ENCODE peak calls at places on chromosomes 4 and X, in eight cellular contexts. M is body of pancreas, H is IMR-90, T is astrocyte, Q is mammary epithelial cell, Z is colonic mucosa, I is BJ, K is choroid plexus epithelial cell. A is an unnamed sample.

GRCh38 chr4:2961411-2962098 is 1.7 kb downstream of the NOP14 start:
- DNase-seq in M (no peak), H (no peak), T (no peak), Q (no peak), Z (peak), I (no peak), K (no peak), A (no peak)

GRCh38 chr4:6728320-6729029 is 12.5 kb downstream of the BLOC1S4 start:
- DNase-seq in M (no peak), H (no peak), T (no peak), Q (no peak), Z (no peak), I (no peak), K (no peak), A (no peak)

GRCh38 chr4:48290146-48290772 is 20.6 kb upstream of the TEC start:
- DNase-seq in M (peak), H (no peak), T (no peak), Q (peak), Z (peak), I (no peak), K (peak), A (peak)

GRCh38 chrX:69066021-69066757 is 99.1 kb downstream of the PJA1 start:
- DNase-seq in M (no peak), H (no peak), T (no peak), Q (no peak), Z (no peak), I (no peak), K (no peak), A (no peak)

GRCh38 chrX:51852096-51852495 is 41.3 kb upstream of the MAGED1 start:
- DNase-seq in M (no peak), H (no peak), T (no peak), Q (no peak), Z (no peak), I (no peak), K (no peak), A (no peak)

GRCh38 chrX:128436397-128437103 is 384.3 kb upstream of the ACTRT1 start:
- DNase-seq in M (no peak), H (no peak), T (no peak), Q (no peak), Z (no peak), I (no peak), K (no peak), A (peak)

GRCh38 chr4:185112104-185112503 is 31.0 kb upstream of the SLC25A4 start:
- DNase-seq in M (peak), H (peak), T (peak), Q (peak), Z (no peak), I (peak), K (peak), A (peak)

GRCh38 chr4:109729155-109729562 is 711 bp downstream of the PLA2G12A start:
- DNase-seq in M (peak), H (peak), T (no peak), Q (peak), Z (no peak), I (no peak), K (peak), A (peak)

GRCh38 chr4:177127658-177128057 is 182.0 kb upstream of the NEIL3 start:
- DNase-seq in M (no peak), H (peak), T (peak), Q (peak), Z (no peak), I (no peak), K (peak), A (peak)

GRCh38 chr4:83230928-83231327 is 53.7 kb downstream of the COQ2 start:
- DNase-seq in M (no peak), H (no peak), T (no peak), Q (no peak), Z (no peak), I (no peak), K (no peak), A (no peak)

GRCh38 chrX:14095702-14096101 is 66.0 kb upstream of the GEMIN8 start:
- DNase-seq in M (peak), H (peak), T (peak), Q (peak), Z (peak), I (no peak), K (peak), A (peak)

GRCh38 chrX:9816094-9816700 is 30.0 kb downstream of the SHROOM2 start:
- DNase-seq in M (no peak), H (no peak), T (peak), Q (no peak), Z (no peak), I (no peak), K (peak), A (peak)

GRCh38 chr4:13919021-13919441 is 291.5 kb upstream of the BOD1L1 start:
- DNase-seq in M (no peak), H (peak), T (peak), Q (no peak), Z (no peak), I (peak), K (peak), A (no peak)

GRCh38 chr4:1794809-1795303 is 1.8 kb downstream of the FGFR3 start:
- DNase-seq in M (no peak), H (no peak), T (no peak), Q (no peak), Z (no peak), I (no peak), K (no peak), A (no peak)

GRCh38 chrX:150225756-150226155 is 137.4 kb upstream of the MAMLD1 start:
- DNase-seq in M (no peak), H (no peak), T (no peak), Q (no peak), Z (peak), I (no peak), K (no peak), A (no peak)

GRCh38 chrX:9728271-9728670 is 37.4 kb downstream of the GPR143 start:
- DNase-seq in M (no peak), H (no peak), T (no peak), Q (no peak), Z (no peak), I (no peak), K (no peak), A (no peak)

GRCh38 chrX:107936434-107936730 is 45.8 kb downstream of the TEX13B start:
- DNase-seq in M (no peak), H (no peak), T (no peak), Q (no peak), Z (no peak), I (no peak), K (no peak), A (peak)

GRCh38 chrX:71177327-71177726 is 32.7 kb downstream of the NLGN3 start:
- DNase-seq in M (no peak), H (no peak), T (no peak), Q (no peak), Z (no peak), I (no peak), K (peak), A (no peak)

GRCh38 chr4:73922766-73923630 is 53.8 kb downstream of the CXCL1 start:
- DNase-seq in M (no peak), H (peak), T (peak), Q (peak), Z (no peak), I (no peak), K (peak), A (peak)

GRCh38 chr4:179855471-179855870 is 2387.7 kb upstream of the TENM3 start:
- DNase-seq in M (no peak), H (peak), T (no peak), Q (no peak), Z (no peak), I (no peak), K (no peak), A (peak)

GRCh38 chrX:40617566-40617965 is 5.7 kb upstream of the MPC1L start:
- DNase-seq in M (no peak), H (peak), T (peak), Q (no peak), Z (no peak), I (no peak), K (no peak), A (no peak)

GRCh38 chr4:109383823-109384222 is 49.8 kb upstream of the SEC24B start:
- DNase-seq in M (peak), H (no peak), T (no peak), Q (no peak), Z (no peak), I (no peak), K (no peak), A (no peak)

GRCh38 chr4:83083925-83084475 is 30.5 kb downstream of the PLAC8 start:
- DNase-seq in M (no peak), H (no peak), T (no peak), Q (no peak), Z (no peak), I (no peak), K (no peak), A (no peak)

GRCh38 chrX:40154853-40155616 is 57.3 kb upstream of the BCOR start:
- DNase-seq in M (peak), H (peak), T (no peak), Q (no peak), Z (peak), I (no peak), K (peak), A (no peak)

GRCh38 chr4:76278583-76278982 is 27.1 kb downstream of the FAM47E start:
- DNase-seq in M (no peak), H (no peak), T (no peak), Q (no peak), Z (no peak), I (no peak), K (no peak), A (no peak)

GRCh38 chrX:129347291-129347690 is 176.0 kb downstream of the SMARCA1 start:
- DNase-seq in M (no peak), H (no peak), T (no peak), Q (no peak), Z (no peak), I (no peak), K (no peak), A (no peak)

GRCh38 chrX:56233682-56234081 is 1.5 kb downstream of the KLF8 start:
- DNase-seq in M (peak), H (no peak), T (peak), Q (peak), Z (peak), I (peak), K (peak), A (peak)

GRCh38 chr4:144557404-144557803 is 88.6 kb upstream of the HHIP start:
- DNase-seq in M (no peak), H (peak), T (no peak), Q (no peak), Z (no peak), I (no peak), K (peak), A (no peak)

GRCh38 chrX:103063191-103063845 is 653 bp downstream of the BEX1 start:
- DNase-seq in M (peak), H (peak), T (peak), Q (peak), Z (no peak), I (no peak), K (peak), A (peak)

GRCh38 chr4:76987153-76987562 is 37.6 kb downstream of the SEPTIN11 start:
- DNase-seq in M (peak), H (peak), T (peak), Q (no peak), Z (no peak), I (peak), K (peak), A (no peak)

GRCh38 chr4:13164783-13165371 is 319.3 kb downstream of the RAB28 start:
- DNase-seq in M (no peak), H (no peak), T (no peak), Q (no peak), Z (no peak), I (no peak), K (no peak), A (no peak)

GRCh38 chrX:95903490-95903889 is 781.2 kb upstream of the DIAPH2 start:
- DNase-seq in M (no peak), H (no peak), T (no peak), Q (no peak), Z (no peak), I (no peak), K (peak), A (peak)

GRCh38 chr4:184958839-184959238 is 59.5 kb upstream of the HELT start:
- DNase-seq in M (no peak), H (no peak), T (no peak), Q (no peak), Z (no peak), I (no peak), K (no peak), A (no peak)

GRCh38 chrX:152641996-152642395 is 4.3 kb downstream of the GABRQ start:
- DNase-seq in M (no peak), H (peak), T (no peak), Q (no peak), Z (no peak), I (no peak), K (peak), A (peak)

GRCh38 chr4:124018383-124019317 is 622.1 kb downstream of the SPRY1 start:
- DNase-seq in M (peak), H (peak), T (peak), Q (no peak), Z (no peak), I (peak), K (peak), A (no peak)

GRCh38 chr4:3729188-3729884 is 36.8 kb upstream of the ADRA2C start:
- DNase-seq in M (no peak), H (peak), T (peak), Q (peak), Z (no peak), I (no peak), K (no peak), A (no peak)

GRCh38 chr4:37685211-37685725 is 908 bp downstream of the RELL1 start:
- DNase-seq in M (peak), H (peak), T (peak), Q (peak), Z (no peak), I (peak), K (peak), A (peak)

GRCh38 chrX:2610246-2611170 is 80.6 kb upstream of the CD99 start:
- DNase-seq in M (no peak), H (peak), T (no peak), Q (no peak), Z (no peak), I (no peak), K (peak), A (no peak)

DNA sequence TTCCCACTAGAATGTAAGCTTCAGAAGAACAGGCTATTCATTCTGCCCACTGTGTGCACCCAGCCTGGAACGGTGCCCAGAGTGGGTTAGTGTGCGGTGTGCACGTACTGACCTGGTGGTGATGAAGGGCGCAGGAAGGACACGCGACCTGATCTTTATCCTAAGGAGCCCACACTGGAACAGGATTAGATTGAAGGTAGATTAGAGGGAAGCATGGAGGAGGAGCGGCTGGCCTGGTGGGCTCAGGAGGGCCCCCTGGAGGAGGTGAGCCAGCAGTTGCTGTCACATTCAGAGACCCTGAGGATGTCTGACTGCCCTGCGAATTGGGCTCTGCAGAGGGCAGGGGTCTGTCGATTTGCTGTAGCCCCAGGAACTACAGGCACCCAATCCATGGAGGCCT is 73.1 kb downstream of the HTRA3 start:
- DNase-seq in M (no peak), H (no peak), T (no peak), Q (no peak), Z (no peak), I (no peak), K (no peak), A (no peak)
- TF ChIP-seq CTCF in M (no peak), H (peak), T (no peak), Q (no peak), Z (no peak), I (peak), K (peak), A (no peak)

DNA sequence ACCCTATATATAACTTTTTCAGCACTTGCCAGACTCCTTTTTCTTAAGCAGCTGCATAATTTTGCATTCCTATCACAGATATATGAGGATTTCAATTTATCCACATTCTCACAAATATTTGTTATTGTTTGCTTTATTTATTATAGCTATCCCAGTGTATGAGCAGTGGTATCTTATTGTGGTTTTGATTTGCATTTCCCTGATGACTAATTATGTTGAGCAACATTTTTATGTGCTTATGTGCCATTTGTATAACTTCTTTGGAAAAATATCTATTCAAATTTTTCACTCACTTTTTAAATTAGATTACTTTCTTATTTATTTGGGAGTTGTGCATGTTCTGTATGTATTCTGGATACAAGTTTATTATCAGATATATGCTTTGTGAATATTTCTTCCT is 361.9 kb downstream of the KCTD8 start:
- DNase-seq in M (no peak), H (no peak), T (no peak), Q (no peak), Z (no peak), I (no peak), K (no peak), A (peak)
- H3K4me3 ChIP-seq in M (no peak), H (no peak), T (no peak), Q (no peak), Z (no peak), I (no peak), K (no peak), A (no peak)

DNA sequence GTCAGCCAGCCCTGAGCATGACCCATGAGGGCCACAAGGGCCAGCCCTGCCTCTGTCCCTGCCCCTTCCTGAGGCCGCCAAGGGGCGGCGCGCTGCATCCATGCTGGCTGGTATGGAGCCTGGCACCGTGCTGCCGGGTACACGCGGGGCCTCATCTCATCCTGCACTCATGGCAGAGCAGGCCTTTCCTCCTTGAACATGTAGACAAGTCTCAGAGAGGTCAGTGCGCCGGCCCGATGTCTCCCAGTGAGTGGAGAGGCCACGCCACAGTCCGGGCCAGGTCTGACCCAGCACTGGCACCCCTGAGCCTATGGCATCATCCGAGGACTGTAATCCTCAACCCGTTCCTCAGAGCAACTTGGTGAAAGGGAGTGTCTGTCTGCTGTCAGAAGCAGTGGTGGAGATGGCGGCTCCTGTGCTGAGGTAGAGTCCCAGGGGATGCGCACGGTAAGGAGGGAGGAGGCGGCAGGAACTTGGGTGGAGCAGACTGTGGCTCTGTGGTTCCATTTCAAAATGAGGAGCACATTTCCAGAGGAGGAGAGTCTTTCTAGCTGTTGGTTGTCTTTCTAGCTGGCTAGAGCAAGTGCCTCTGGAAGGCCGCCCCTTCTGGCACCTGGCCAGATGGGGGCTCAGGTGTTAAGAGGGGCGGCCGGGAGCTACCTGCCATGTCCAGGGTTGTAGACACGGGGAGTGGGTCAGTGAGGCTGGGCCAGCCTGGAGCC is 32.8 kb downstream of the TRMT44 start:
- DNase-seq in M (no peak), H (no peak), T (peak), Q (no peak), Z (no peak), I (no peak), K (no peak), A (no peak)
- TF ChIP-seq CTCF in M (no peak), H (peak), T (no peak), Q (no peak), Z (no peak), I (no peak), K (peak), A (no peak)

GRCh38 chr4:80334568-80334967 is 962 bp upstream of the CFAP299 start:
- DNase-seq in M (no peak), H (no peak), T (no peak), Q (no peak), Z (no peak), I (no peak), K (no peak), A (no peak)

GRCh38 chr4:80335554-80336358 is at the start of gene CFAP299:
- DNase-seq in M (peak), H (peak), T (peak), Q (peak), Z (peak), I (peak), K (peak), A (peak)

GRCh38 chr4:80335226-80335553 is 340 bp upstream of the CFAP299 start:
- DNase-seq in M (no peak), H (no peak), T (no peak), Q (no peak), Z (no peak), I (no peak), K (no peak), A (no peak)

GRCh38 chr4:80340036-80340435 is 4.5 kb downstream of the CFAP299 start:
- DNase-seq in M (no peak), H (peak), T (no peak), Q (no peak), Z (no peak), I (no peak), K (no peak), A (no peak)

DNA sequence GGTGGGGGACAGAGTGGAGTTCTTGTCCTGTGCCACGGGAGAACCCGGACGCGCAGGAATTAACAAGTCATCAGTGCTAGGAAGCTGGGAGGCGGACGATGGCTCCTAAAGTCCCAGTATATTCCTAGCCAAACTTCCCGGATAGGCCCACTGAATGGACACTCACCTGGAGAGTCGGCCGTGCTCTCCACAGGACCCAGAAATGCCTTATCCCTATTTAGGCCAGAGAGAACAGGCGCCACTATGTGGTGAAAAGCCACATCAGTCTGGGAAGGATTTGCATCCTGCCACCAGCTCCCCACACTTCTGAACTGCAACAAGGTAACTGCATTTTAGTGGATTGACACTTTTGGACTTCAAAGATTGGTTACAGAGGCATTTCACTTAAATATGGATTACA is 1.1 kb downstream of the CFAP299 start:
- DNase-seq in M (peak), H (peak), T (peak), Q (peak), Z (peak), I (no peak), K (peak), A (peak)
- H3K4me3 ChIP-seq in M (no peak), H (no peak), T (peak), Q (no peak), Z (peak), I (no peak), K (no peak), A (no peak)

GRCh38 chr4:55866973-55867574 is 13.6 kb downstream of the EXOC1 start:
- DNase-seq in M (peak), H (peak), T (peak), Q (peak), Z (no peak), I (no peak), K (peak), A (peak)
- TF ChIP-seq CTCF in M (peak), H (peak), T (peak), Q (peak), Z (peak), I (peak), K (peak), A (peak)

GRCh38 chr4:105808459-105809041 is 86.7 kb upstream of the NPNT start:
- DNase-seq in M (no peak), H (peak), T (peak), Q (peak), Z (no peak), I (peak), K (peak), A (peak)
- H3K4me3 ChIP-seq in M (no peak), H (peak), T (no peak), Q (peak), Z (no peak), I (peak), K (peak), A (no peak)

DNA sequence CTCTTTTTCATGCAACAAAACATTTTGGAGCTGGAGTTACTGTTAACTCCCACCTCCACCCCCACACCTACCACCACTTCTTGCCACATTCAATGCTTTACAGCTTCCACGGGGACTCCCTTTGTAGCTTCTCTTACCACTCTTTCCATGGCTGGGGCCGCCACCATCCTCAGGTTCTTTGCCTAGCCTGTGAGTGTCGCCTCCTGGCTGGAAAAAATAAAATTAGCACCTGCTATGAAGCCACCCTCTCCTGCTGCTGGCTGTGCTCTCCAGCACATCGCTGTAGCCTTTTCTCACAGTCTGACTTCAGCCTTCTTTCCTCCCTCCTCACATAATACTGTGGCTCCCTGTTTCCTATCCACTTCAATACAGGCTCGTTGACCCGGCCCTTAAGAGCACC is 114.4 kb downstream of the FRAS1 start:
- DNase-seq in M (no peak), H (no peak), T (no peak), Q (no peak), Z (no peak), I (no peak), K (no peak), A (no peak)
- TF ChIP-seq CTCF in M (no peak), H (no peak), T (no peak), Q (no peak), Z (no peak), I (no peak), K (no peak), A (no peak)